ENCODE peak calls at places on chromosomes 4 and X, in seven cellular contexts. One of them, this sample, is unnamed.
A peak's percentile ranks its signal among the peaks of the same experiment; 100 is the strongest.

GRCh38 chr4:1356181-1356998 is 9.4 kb downstream of the UVSSA start:
- DNase-seq in Daoy: peak; percentile 53
- DNase-seq in heart left ventricle: peak; percentile 62
- DNase-seq in CD8-positive, alpha-beta memory T cell: peak; percentile 18
- DNase-seq in AG08395: peak; percentile 69
- DNase-seq in AG04449: no peak
- DNase-seq in fibroblast of the conjunctiva: no peak
- DNase-seq in this sample: peak; percentile 72

GRCh38 chr4:29805245-29805644 is 914.9 kb upstream of the PCDH7 start:
- DNase-seq in Daoy: no peak
- DNase-seq in heart left ventricle: no peak
- DNase-seq in CD8-positive, alpha-beta memory T cell: no peak
- DNase-seq in AG08395: no peak
- DNase-seq in AG04449: no peak
- DNase-seq in fibroblast of the conjunctiva: no peak
- DNase-seq in this sample: no peak

GRCh38 chr4:47287735-47288134 is 175.8 kb downstream of the COMMD8 start:
- DNase-seq in Daoy: peak; percentile 21
- DNase-seq in heart left ventricle: no peak
- DNase-seq in CD8-positive, alpha-beta memory T cell: no peak
- DNase-seq in AG08395: no peak
- DNase-seq in AG04449: peak; percentile 34
- DNase-seq in fibroblast of the conjunctiva: no peak
- DNase-seq in this sample: no peak

GRCh38 chrX:106894392-106894909 is 8.7 kb downstream of the RIPPLY1 start:
- DNase-seq in Daoy: peak; percentile 67
- DNase-seq in heart left ventricle: peak; percentile 24
- DNase-seq in CD8-positive, alpha-beta memory T cell: peak; percentile 30
- DNase-seq in AG08395: peak; percentile 78
- DNase-seq in AG04449: peak; percentile 31
- DNase-seq in fibroblast of the conjunctiva: peak; percentile 65
- DNase-seq in this sample: peak; percentile 54

GRCh38 chr4:183200453-183200852 is 101.4 kb downstream of the WWC2 start:
- DNase-seq in Daoy: peak; percentile 80
- DNase-seq in heart left ventricle: peak; percentile 27
- DNase-seq in CD8-positive, alpha-beta memory T cell: no peak
- DNase-seq in AG08395: peak; percentile 79
- DNase-seq in AG04449: no peak
- DNase-seq in fibroblast of the conjunctiva: peak; percentile 75
- DNase-seq in this sample: peak; percentile 55

GRCh38 chr4:40199999-40200880 is 3.4 kb downstream of the RHOH start:
- DNase-seq in Daoy: peak; percentile 17
- DNase-seq in heart left ventricle: no peak
- DNase-seq in CD8-positive, alpha-beta memory T cell: peak; percentile 68
- DNase-seq in AG08395: no peak
- DNase-seq in AG04449: no peak
- DNase-seq in fibroblast of the conjunctiva: no peak
- DNase-seq in this sample: no peak

GRCh38 chr4:7421356-7422097 is 13.2 kb downstream of the PSAPL1 start:
- DNase-seq in Daoy: no peak
- DNase-seq in heart left ventricle: peak; percentile 7
- DNase-seq in CD8-positive, alpha-beta memory T cell: no peak
- DNase-seq in AG08395: no peak
- DNase-seq in AG04449: no peak
- DNase-seq in fibroblast of the conjunctiva: no peak
- DNase-seq in this sample: no peak

GRCh38 chrX:19964017-19964710 is 26.7 kb downstream of the BCLAF3 start:
- DNase-seq in Daoy: peak; percentile 4
- DNase-seq in heart left ventricle: no peak
- DNase-seq in CD8-positive, alpha-beta memory T cell: no peak
- DNase-seq in AG08395: no peak
- DNase-seq in AG04449: no peak
- DNase-seq in fibroblast of the conjunctiva: no peak
- DNase-seq in this sample: no peak

GRCh38 chrX:101291204-101291603 is at the start of gene TAF7L:
- DNase-seq in Daoy: no peak
- DNase-seq in heart left ventricle: no peak
- DNase-seq in CD8-positive, alpha-beta memory T cell: no peak
- DNase-seq in AG08395: no peak
- DNase-seq in AG04449: no peak
- DNase-seq in fibroblast of the conjunctiva: no peak
- DNase-seq in this sample: no peak

GRCh38 chr4:39166177-39166576 is 16.2 kb upstream of the WDR19 start:
- DNase-seq in Daoy: no peak
- DNase-seq in heart left ventricle: no peak
- DNase-seq in CD8-positive, alpha-beta memory T cell: no peak
- DNase-seq in AG08395: no peak
- DNase-seq in AG04449: no peak
- DNase-seq in fibroblast of the conjunctiva: no peak
- DNase-seq in this sample: no peak

GRCh38 chr4:149311076-149311475 is 504.6 kb downstream of the IQCM start:
- DNase-seq in Daoy: no peak
- DNase-seq in heart left ventricle: no peak
- DNase-seq in CD8-positive, alpha-beta memory T cell: no peak
- DNase-seq in AG08395: peak; percentile 6
- DNase-seq in AG04449: no peak
- DNase-seq in fibroblast of the conjunctiva: no peak
- DNase-seq in this sample: no peak

GRCh38 chr4:23369331-23369730 is 520.5 kb downstream of the PPARGC1A start:
- DNase-seq in Daoy: peak; percentile 7
- DNase-seq in heart left ventricle: peak; percentile 26
- DNase-seq in CD8-positive, alpha-beta memory T cell: no peak
- DNase-seq in AG08395: no peak
- DNase-seq in AG04449: no peak
- DNase-seq in fibroblast of the conjunctiva: no peak
- DNase-seq in this sample: peak; percentile 33

GRCh38 chr4:140004580-140005314 is 149.2 kb downstream of the MAML3 start:
- DNase-seq in Daoy: peak; percentile 61
- DNase-seq in heart left ventricle: peak; percentile 58
- DNase-seq in CD8-positive, alpha-beta memory T cell: no peak
- DNase-seq in AG08395: peak; percentile 76
- DNase-seq in AG04449: no peak
- DNase-seq in fibroblast of the conjunctiva: no peak
- DNase-seq in this sample: peak; percentile 61

GRCh38 chr4:24971192-24971591 is 58.4 kb upstream of the CCDC149 start:
- DNase-seq in Daoy: no peak
- DNase-seq in heart left ventricle: peak; percentile 31
- DNase-seq in CD8-positive, alpha-beta memory T cell: no peak
- DNase-seq in AG08395: no peak
- DNase-seq in AG04449: no peak
- DNase-seq in fibroblast of the conjunctiva: no peak
- DNase-seq in this sample: no peak

GRCh38 chrX:57367649-57368048 is 81.1 kb downstream of the FAAH2 start:
- DNase-seq in Daoy: no peak
- DNase-seq in heart left ventricle: no peak
- DNase-seq in CD8-positive, alpha-beta memory T cell: no peak
- DNase-seq in AG08395: no peak
- DNase-seq in AG04449: no peak
- DNase-seq in fibroblast of the conjunctiva: no peak
- DNase-seq in this sample: no peak

GRCh38 chr4:168741281-168742173 is 244.7 kb downstream of the PALLD start:
- DNase-seq in Daoy: no peak
- DNase-seq in heart left ventricle: no peak
- DNase-seq in CD8-positive, alpha-beta memory T cell: no peak
- DNase-seq in AG08395: no peak
- DNase-seq in AG04449: no peak
- DNase-seq in fibroblast of the conjunctiva: no peak
- DNase-seq in this sample: peak; percentile 43

GRCh38 chr4:8607603-8608481 is 15.3 kb downstream of the CPZ start:
- DNase-seq in Daoy: peak; percentile 52
- DNase-seq in heart left ventricle: peak; percentile 36
- DNase-seq in CD8-positive, alpha-beta memory T cell: no peak
- DNase-seq in AG08395: peak; percentile 64
- DNase-seq in AG04449: no peak
- DNase-seq in fibroblast of the conjunctiva: no peak
- DNase-seq in this sample: no peak

GRCh38 chr4:184450743-184451142 is 23.6 kb downstream of the IRF2 start:
- DNase-seq in Daoy: no peak
- DNase-seq in heart left ventricle: no peak
- DNase-seq in CD8-positive, alpha-beta memory T cell: no peak
- DNase-seq in AG08395: no peak
- DNase-seq in AG04449: no peak
- DNase-seq in fibroblast of the conjunctiva: no peak
- DNase-seq in this sample: no peak

GRCh38 chr4:117375101-117375500 is 289.7 kb upstream of the TRAM1L1 start:
- DNase-seq in Daoy: no peak
- DNase-seq in heart left ventricle: no peak
- DNase-seq in CD8-positive, alpha-beta memory T cell: no peak
- DNase-seq in AG08395: no peak
- DNase-seq in AG04449: no peak
- DNase-seq in fibroblast of the conjunctiva: no peak
- DNase-seq in this sample: no peak

GRCh38 chr4:81215219-81215892 is at the start of gene PRKG2:
- DNase-seq in Daoy: peak; percentile 9
- DNase-seq in heart left ventricle: no peak
- DNase-seq in CD8-positive, alpha-beta memory T cell: no peak
- DNase-seq in AG08395: peak; percentile 10
- DNase-seq in AG04449: no peak
- DNase-seq in fibroblast of the conjunctiva: no peak
- DNase-seq in this sample: peak; percentile 30

GRCh38 chrX:97685753-97686152 is 802.0 kb downstream of the RPA4 start:
- DNase-seq in Daoy: peak; percentile 6
- DNase-seq in heart left ventricle: no peak
- DNase-seq in CD8-positive, alpha-beta memory T cell: no peak
- DNase-seq in AG08395: peak; percentile 55
- DNase-seq in AG04449: no peak
- DNase-seq in fibroblast of the conjunctiva: no peak
- DNase-seq in this sample: no peak

GRCh38 chrX:27336466-27337091 is 126.6 kb downstream of the PPP4R3C start:
- DNase-seq in Daoy: peak; percentile 3
- DNase-seq in heart left ventricle: no peak
- DNase-seq in CD8-positive, alpha-beta memory T cell: no peak
- DNase-seq in AG08395: peak; percentile 3
- DNase-seq in AG04449: no peak
- DNase-seq in fibroblast of the conjunctiva: no peak
- DNase-seq in this sample: no peak

GRCh38 chrX:129577877-129578276 is 37.8 kb downstream of the OCRL start:
- DNase-seq in Daoy: no peak
- DNase-seq in heart left ventricle: no peak
- DNase-seq in CD8-positive, alpha-beta memory T cell: no peak
- DNase-seq in AG08395: no peak
- DNase-seq in AG04449: no peak
- DNase-seq in fibroblast of the conjunctiva: no peak
- DNase-seq in this sample: no peak

GRCh38 chr4:40254961-40255721 is 58.3 kb downstream of the RHOH start:
- DNase-seq in Daoy: peak; percentile 73
- DNase-seq in heart left ventricle: no peak
- DNase-seq in CD8-positive, alpha-beta memory T cell: no peak
- DNase-seq in AG08395: peak; percentile 20
- DNase-seq in AG04449: no peak
- DNase-seq in fibroblast of the conjunctiva: peak; percentile 39
- DNase-seq in this sample: no peak

GRCh38 chr4:87236851-87237250 is 16.4 kb upstream of the KLHL8 start:
- DNase-seq in Daoy: no peak
- DNase-seq in heart left ventricle: no peak
- DNase-seq in CD8-positive, alpha-beta memory T cell: no peak
- DNase-seq in AG08395: no peak
- DNase-seq in AG04449: no peak
- DNase-seq in fibroblast of the conjunctiva: no peak
- DNase-seq in this sample: no peak

GRCh38 chr4:63017300-63017699 is 1392.0 kb downstream of the TECRL start:
- DNase-seq in Daoy: no peak
- DNase-seq in heart left ventricle: no peak
- DNase-seq in CD8-positive, alpha-beta memory T cell: no peak
- DNase-seq in AG08395: no peak
- DNase-seq in AG04449: no peak
- DNase-seq in fibroblast of the conjunctiva: no peak
- DNase-seq in this sample: no peak

GRCh38 chr4:93467484-93468155 is 360.9 kb upstream of the ATOH1 start:
- DNase-seq in Daoy: no peak
- DNase-seq in heart left ventricle: no peak
- DNase-seq in CD8-positive, alpha-beta memory T cell: no peak
- DNase-seq in AG08395: no peak
- DNase-seq in AG04449: no peak
- DNase-seq in fibroblast of the conjunctiva: no peak
- DNase-seq in this sample: no peak

GRCh38 chr4:88999392-88999791 is 57.6 kb downstream of the FAM13A start:
- DNase-seq in Daoy: no peak
- DNase-seq in heart left ventricle: no peak
- DNase-seq in CD8-positive, alpha-beta memory T cell: no peak
- DNase-seq in AG08395: no peak
- DNase-seq in AG04449: no peak
- DNase-seq in fibroblast of the conjunctiva: no peak
- DNase-seq in this sample: no peak